ENCODE peak calls at places on chromosomes 16 and 17, in six cellular contexts. D is endothelial cell, N is GM23338, S is A549, Q is left ventricle myocardium inferior, U is BJ. J is an unnamed sample.

GRCh38 chr16:75486014-75486404 is 9.2 kb downstream of the CHST6 start:
- DNase-seq in D (no peak), N (no peak), S (no peak), Q (no peak), U (no peak), J (no peak)

GRCh38 chr16:82091225-82091624 is 56.2 kb downstream of the HSD17B2 start:
- DNase-seq in D (no peak), N (no peak), S (no peak), Q (no peak), U (peak), J (no peak)

GRCh38 chr16:73213761-73214480 is 166.0 kb upstream of the ZFHX3 start:
- DNase-seq in D (no peak), N (no peak), S (no peak), Q (no peak), U (no peak), J (peak)

GRCh38 chr17:1985093-1985492 is 40.0 kb downstream of the RTN4RL1 start:
- DNase-seq in D (no peak), N (no peak), S (no peak), Q (no peak), U (no peak), J (no peak)

GRCh38 chr17:75783803-75784472 is 668 bp upstream of the UNK start:
- DNase-seq in D (no peak), N (peak), S (no peak), Q (no peak), U (no peak), J (no peak)

GRCh38 chr16:82585675-82586074 is 41.1 kb upstream of the CDH13 start:
- DNase-seq in D (no peak), N (no peak), S (no peak), Q (no peak), U (no peak), J (no peak)

GRCh38 chr16:79811541-79811940 is 211.0 kb upstream of the MAF start:
- DNase-seq in D (no peak), N (no peak), S (no peak), Q (no peak), U (no peak), J (no peak)

GRCh38 chr17:34820166-34820920 is 140.9 kb downstream of the CCT6B start:
- DNase-seq in D (no peak), N (peak), S (no peak), Q (no peak), U (no peak), J (no peak)

GRCh38 chr16:16073884-16074781 is 124.7 kb downstream of the ABCC1 start:
- DNase-seq in D (peak), N (peak), S (peak), Q (no peak), U (peak), J (peak)

GRCh38 chr16:83826146-83826913 is 18.6 kb downstream of the HSBP1 start:
- DNase-seq in D (peak), N (peak), S (peak), Q (peak), U (peak), J (peak)

GRCh38 chr17:45940826-45941225 is 46.5 kb downstream of the MAPT start:
- DNase-seq in D (no peak), N (no peak), S (no peak), Q (no peak), U (no peak), J (no peak)

GRCh38 chr17:80216473-80217456 is 3.4 kb downstream of the SGSH start:
- DNase-seq in D (no peak), N (no peak), S (no peak), Q (no peak), U (no peak), J (no peak)

GRCh38 chr17:66724581-66725341 is 110.2 kb upstream of the CACNG5 start:
- DNase-seq in D (no peak), N (no peak), S (no peak), Q (peak), U (peak), J (peak)

GRCh38 chr16:86218479-86219170 is 291.7 kb upstream of the FOXF1 start:
- DNase-seq in D (no peak), N (no peak), S (no peak), Q (no peak), U (no peak), J (no peak)

GRCh38 chr17:70913086-70913485 is 743.8 kb downstream of the KCNJ2 start:
- DNase-seq in D (no peak), N (no peak), S (no peak), Q (no peak), U (peak), J (peak)

GRCh38 chr17:66750756-66751543 is 84.0 kb upstream of the CACNG5 start:
- DNase-seq in D (no peak), N (no peak), S (no peak), Q (no peak), U (no peak), J (no peak)

GRCh38 chr17:2905697-2906595 is 109.7 kb downstream of the RAP1GAP2 start:
- DNase-seq in D (no peak), N (no peak), S (no peak), Q (no peak), U (no peak), J (no peak)

GRCh38 chr17:58520843-58521430 is 6.5 kb upstream of the MTMR4 start:
- DNase-seq in D (peak), N (peak), S (no peak), Q (no peak), U (no peak), J (no peak)

GRCh38 chr17:73308017-73308823 is 3.6 kb downstream of the CDC42EP4 start:
- DNase-seq in D (no peak), N (no peak), S (peak), Q (peak), U (peak), J (no peak)

GRCh38 chr16:71360378-71360777 is 1.9 kb downstream of the CALB2 start:
- DNase-seq in D (no peak), N (no peak), S (peak), Q (no peak), U (peak), J (peak)

GRCh38 chr16:2753523-2754020 is 1.1 kb downstream of the SRRM2 start:
- DNase-seq in D (no peak), N (no peak), S (no peak), Q (no peak), U (no peak), J (no peak)

GRCh38 chr16:85220125-85220839 is 108.0 kb upstream of the CIBAR2 start:
- DNase-seq in D (no peak), N (no peak), S (no peak), Q (peak), U (peak), J (peak)

GRCh38 chr17:67442787-67443624 is 65.9 kb downstream of the PITPNC1 start:
- DNase-seq in D (no peak), N (peak), S (no peak), Q (no peak), U (no peak), J (no peak)

GRCh38 chr17:47848198-47848513 is 2.8 kb downstream of the SP6 start:
- DNase-seq in D (no peak), N (no peak), S (no peak), Q (no peak), U (no peak), J (no peak)

GRCh38 chr17:7806592-7806991 is 27.4 kb upstream of the KDM6B start:
- DNase-seq in D (no peak), N (no peak), S (no peak), Q (no peak), U (no peak), J (no peak)

GRCh38 chr17:14604920-14605599 is 304.2 kb downstream of the HS3ST3B1 start:
- DNase-seq in D (no peak), N (no peak), S (no peak), Q (peak), U (no peak), J (no peak)

GRCh38 chr16:55664786-55665407 is 9.1 kb downstream of the SLC6A2 start:
- DNase-seq in D (no peak), N (no peak), S (no peak), Q (no peak), U (no peak), J (no peak)

GRCh38 chr17:74890554-74890953 is 2.9 kb downstream of the FADS6 start:
- DNase-seq in D (no peak), N (no peak), S (no peak), Q (no peak), U (no peak), J (no peak)

GRCh38 chr17:47914296-47914948 is 18.4 kb downstream of the SP2 start:
- DNase-seq in D (no peak), N (no peak), S (no peak), Q (no peak), U (no peak), J (no peak)

GRCh38 chr17:80441133-80441578 is 26.2 kb downstream of the ENDOV start:
- DNase-seq in D (peak), N (peak), S (peak), Q (peak), U (no peak), J (no peak)

GRCh38 chr17:73027130-73027741 is 65.3 kb downstream of the SLC39A11 start:
- DNase-seq in D (no peak), N (no peak), S (no peak), Q (no peak), U (peak), J (no peak)

GRCh38 chr17:29667969-29668368 is 45.3 kb upstream of the CORO6 start:
- DNase-seq in D (no peak), N (peak), S (no peak), Q (no peak), U (no peak), J (no peak)

GRCh38 chr17:68356949-68357455 is 65.7 kb downstream of the ARSG start:
- DNase-seq in D (no peak), N (no peak), S (no peak), Q (no peak), U (no peak), J (no peak)

GRCh38 chr16:84940670-84941551 is 70.4 kb downstream of the ZDHHC7 start:
- DNase-seq in D (no peak), N (no peak), S (no peak), Q (no peak), U (no peak), J (peak)

GRCh38 chr17:40107266-40107980 is 7.0 kb upstream of the NR1D1 start:
- DNase-seq in D (no peak), N (no peak), S (no peak), Q (peak), U (no peak), J (no peak)

GRCh38 chr16:59611556-59611955 is 877.4 kb upstream of the GOT2 start:
- DNase-seq in D (no peak), N (no peak), S (no peak), Q (no peak), U (no peak), J (no peak)

GRCh38 chr16:59604331-59604730 is 870.2 kb upstream of the GOT2 start:
- DNase-seq in D (no peak), N (no peak), S (no peak), Q (no peak), U (no peak), J (no peak)

GRCh38 chr16:59601452-59601851 is 867.3 kb upstream of the GOT2 start:
- DNase-seq in D (no peak), N (no peak), S (no peak), Q (no peak), U (no peak), J (no peak)

DNA sequence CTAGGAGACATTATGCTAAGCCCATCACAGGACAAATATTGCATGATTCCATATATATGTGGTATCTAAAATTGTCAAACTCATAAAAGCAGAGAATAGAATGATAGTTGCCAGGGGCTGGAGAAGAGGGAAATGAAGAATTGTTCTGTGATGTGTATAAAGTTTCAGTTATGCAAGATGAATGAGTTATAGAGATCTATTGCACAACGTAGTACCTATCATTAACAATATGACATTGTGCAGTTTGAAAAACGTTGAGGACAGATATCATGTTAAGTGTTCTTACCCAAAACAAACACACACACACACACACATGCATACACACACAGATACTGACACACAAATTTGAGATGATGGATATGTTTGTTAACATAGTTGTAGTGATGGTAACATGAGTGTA is 871.6 kb upstream of the GOT2 start:
- DNase-seq in D (no peak), N (no peak), S (no peak), Q (no peak), U (no peak), J (no peak)
- TF ChIP-seq CTCF in D (no peak), N (no peak), S (no peak), Q (no peak), U (no peak), J (no peak)

DNA sequence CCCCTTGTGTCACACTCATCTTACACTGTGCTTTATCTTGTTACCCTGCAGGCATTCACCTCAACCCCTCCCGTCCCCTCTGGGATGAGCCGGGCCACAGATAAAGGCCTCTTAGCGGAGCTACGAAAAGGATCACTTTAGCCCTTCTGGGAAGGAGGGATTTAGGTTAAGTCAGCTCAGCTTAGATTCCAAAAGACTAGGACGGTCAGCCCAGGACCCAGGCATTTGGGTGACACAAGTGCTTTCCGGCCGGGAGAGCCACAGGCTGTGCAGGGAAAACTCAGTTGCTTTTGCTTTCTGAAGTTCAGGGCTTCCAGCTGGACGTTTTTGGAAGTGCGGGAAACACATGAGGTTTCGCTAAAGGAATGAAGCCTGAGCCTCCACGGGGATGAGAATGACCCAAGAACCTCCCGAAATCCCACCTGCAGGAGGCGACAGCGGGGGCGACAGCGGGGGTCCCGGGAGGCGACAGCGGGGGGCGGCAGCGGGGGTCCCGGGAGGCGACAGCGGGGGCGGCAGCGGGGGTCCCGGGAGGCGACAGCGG is 11.6 kb upstream of the METRNL start:
- DNase-seq in D (no peak), N (no peak), S (peak), Q (peak), U (no peak), J (no peak)
- TF ChIP-seq CTCF in D (no peak), N (no peak), S (no peak), Q (no peak), U (no peak), J (no peak)

GRCh38 chr16:7921360-7921759 is 588.7 kb downstream of the RBFOX1 start:
- DNase-seq in D (no peak), N (peak), S (no peak), Q (no peak), U (no peak), J (no peak)
- TF ChIP-seq CTCF in D (no peak), N (peak), S (no peak), Q (peak), U (no peak), J (no peak)

DNA sequence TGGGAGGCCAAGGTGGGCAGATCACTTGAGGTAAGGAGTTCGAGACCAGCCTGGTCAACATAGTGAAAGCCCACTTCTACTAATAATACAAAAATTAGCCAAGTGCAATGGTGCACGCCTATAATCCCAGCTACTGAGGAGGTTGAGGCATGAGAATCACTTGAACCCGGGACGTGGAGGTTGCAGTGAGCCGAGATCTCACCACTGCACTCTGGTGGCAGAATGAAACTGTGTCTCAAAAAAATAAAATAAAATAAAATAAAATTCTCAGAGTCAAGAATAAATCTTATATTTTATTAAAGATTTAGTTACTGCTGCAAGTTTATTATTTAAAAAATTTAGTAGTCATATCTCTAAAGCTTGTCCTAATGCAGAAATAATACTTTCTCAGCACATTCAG is 29.7 kb downstream of the ARL4D start:
- DNase-seq in D (no peak), N (no peak), S (no peak), Q (no peak), U (no peak), J (no peak)
- TF ChIP-seq CTCF in D (no peak), N (peak), S (peak), Q (no peak), U (peak), J (no peak)

GRCh38 chr17:36657763-36658490 is 56.5 kb downstream of the MRM1 start:
- DNase-seq in D (peak), N (peak), S (no peak), Q (no peak), U (no peak), J (no peak)
- TF ChIP-seq CTCF in D (no peak), N (peak), S (no peak), Q (no peak), U (peak), J (peak)

GRCh38 chr17:60599220-60599619 is 773 bp upstream of the PPM1D start:
- DNase-seq in D (no peak), N (no peak), S (peak), Q (no peak), U (no peak), J (no peak)

GRCh38 chr17:60602385-60602742 is 2.4 kb downstream of the PPM1D start:
- DNase-seq in D (peak), N (no peak), S (no peak), Q (no peak), U (no peak), J (no peak)

GRCh38 chr17:60599620-60600489 is at the start of gene PPM1D:
- DNase-seq in D (peak), N (peak), S (peak), Q (peak), U (peak), J (peak)

GRCh38 chr17:60601443-60602384 is 1.7 kb downstream of the PPM1D start:
- DNase-seq in D (peak), N (peak), S (peak), Q (no peak), U (no peak), J (no peak)

DNA sequence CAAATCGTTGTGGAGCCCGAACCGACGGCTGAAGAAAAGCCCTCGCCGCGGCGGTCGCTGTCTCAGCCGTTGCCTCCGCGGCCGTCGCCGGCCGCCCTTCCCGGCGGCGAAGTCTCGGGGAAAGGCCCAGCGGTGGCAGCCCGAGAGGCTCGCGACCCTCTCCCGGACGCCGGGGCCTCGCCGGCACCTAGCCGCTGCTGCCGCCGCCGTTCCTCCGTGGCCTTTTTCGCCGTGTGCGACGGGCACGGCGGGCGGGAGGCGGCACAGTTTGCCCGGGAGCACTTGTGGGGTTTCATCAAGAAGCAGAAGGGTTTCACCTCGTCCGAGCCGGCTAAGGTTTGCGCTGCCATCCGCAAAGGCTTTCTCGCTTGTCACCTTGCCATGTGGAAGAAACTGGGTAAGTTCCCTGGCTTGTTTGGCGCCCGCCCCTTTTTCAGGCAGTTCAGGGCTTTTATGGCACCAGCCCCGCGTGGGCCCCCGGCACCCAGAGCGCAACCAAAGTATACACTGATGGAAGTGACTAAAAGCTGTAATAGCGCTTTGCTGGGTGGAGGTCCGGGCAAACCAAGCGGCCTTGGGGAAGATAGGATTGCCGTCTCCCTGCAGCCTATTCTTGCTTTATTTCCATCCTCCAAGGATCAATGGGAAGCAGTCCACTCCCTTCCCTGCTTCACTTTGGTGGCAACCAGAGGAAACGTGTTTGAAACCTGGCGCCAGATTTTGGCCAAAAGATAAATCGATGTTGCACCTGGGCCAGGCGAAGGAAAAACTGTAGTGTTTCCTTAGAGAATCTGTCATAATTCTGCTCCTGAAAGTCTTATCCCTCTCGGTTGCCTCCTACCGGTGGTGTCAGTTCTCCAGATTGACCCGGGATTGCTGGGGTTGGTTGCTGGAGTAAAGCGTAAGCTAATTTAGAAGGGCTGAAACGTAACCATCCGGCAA is 768 bp downstream of the PPM1D start:
- DNase-seq in D (peak), N (peak), S (peak), Q (peak), U (no peak), J (no peak)
- TF ChIP-seq CTCF in D (peak), N (peak), S (peak), Q (peak), U (peak), J (peak)

DNA sequence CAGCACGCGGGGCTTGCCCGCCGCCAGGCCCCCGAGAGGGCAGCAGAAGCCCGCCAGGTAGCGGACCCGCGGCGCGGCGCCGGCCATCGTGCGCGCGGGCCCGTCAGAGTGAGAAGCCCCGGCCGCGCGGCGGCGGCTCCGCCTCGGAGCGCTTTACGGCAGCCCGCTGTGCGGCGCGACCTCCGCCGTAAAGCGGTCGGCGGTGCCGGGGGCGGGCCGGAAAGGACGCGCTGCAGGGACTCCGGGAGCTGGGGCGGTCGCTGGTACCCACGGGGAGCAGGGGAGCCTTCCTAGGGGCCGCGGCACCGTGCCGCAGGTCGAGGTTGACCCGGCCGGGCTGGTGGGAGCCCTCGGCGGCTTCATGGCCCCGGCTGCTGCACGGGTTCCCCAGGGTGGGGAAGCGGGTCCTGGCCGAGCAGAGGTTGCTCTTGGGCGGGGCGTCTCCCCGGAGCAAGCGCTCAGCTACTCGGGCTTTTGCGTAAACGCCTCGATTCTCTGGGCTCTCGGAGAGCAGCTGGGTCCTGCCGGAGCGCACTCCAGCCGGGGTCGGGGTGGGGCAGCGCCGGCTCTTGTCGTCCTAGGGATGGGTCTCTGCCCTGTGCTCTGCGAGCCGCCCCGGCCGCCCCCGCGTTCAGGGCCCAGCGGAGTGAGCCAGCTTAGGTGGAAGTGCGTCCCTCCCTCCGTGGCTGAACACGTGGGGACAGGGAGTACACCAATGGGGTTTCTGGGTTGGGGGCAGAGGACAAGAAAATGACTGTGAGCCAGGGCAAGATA is at the start of gene FAAP100:
- DNase-seq in D (peak), N (peak), S (peak), Q (peak), U (no peak), J (no peak)
- TF ChIP-seq CTCF in D (no peak), N (no peak), S (no peak), Q (no peak), U (no peak), J (no peak)

J was measured in AG09319.